ENCODE peak calls at places on chromosomes 7 and 10, in five cellular contexts. N is GM10248, L is GM23248, Y is M059J, R is fibroblast of villous mesenchyme. V is an unnamed sample.

GRCh38 chr10:11403116-11403515 is 208.3 kb downstream of the USP6NL start:
- DNase-seq in R (no peak), N (no peak), L (no peak), Y (no peak), V (no peak)

GRCh38 chr10:93379366-93380042 is 102.6 kb downstream of the MYOF start:
- DNase-seq in N (no peak), L (peak), Y (peak), R (peak), V (no peak)

GRCh38 chr10:9608592-9608991 is 1409.1 kb upstream of the CELF2 start:
- DNase-seq in R (peak), Y (no peak), N (no peak), L (peak), V (peak)

GRCh38 chr7:79286181-79286580 is 167.3 kb downstream of the MAGI2 start:
- DNase-seq in L (no peak), N (no peak), Y (no peak), R (no peak), V (no peak)

GRCh38 chr10:5502903-5503835 is 3.8 kb upstream of the CALML5 start:
- DNase-seq in R (no peak), L (no peak), Y (no peak), N (no peak), V (peak)

GRCh38 chr10:131196176-131196885 is 115.2 kb downstream of the TCERG1L start:
- DNase-seq in L (no peak), N (no peak), Y (no peak), R (no peak), V (no peak)

GRCh38 chr10:34078798-34079470 is 736.2 kb downstream of the PARD3 start:
- DNase-seq in R (no peak), Y (peak), L (peak), N (no peak), V (no peak)

GRCh38 chr10:118694848-118695247 is 59.9 kb downstream of the CACUL1 start:
- DNase-seq in R (peak), N (no peak), Y (peak), L (peak), V (no peak)

GRCh38 chr10:50497758-50498157 is 126.0 kb downstream of the SGMS1 start:
- DNase-seq in N (peak), L (peak), Y (peak), R (peak), V (no peak)

GRCh38 chr7:2663121-2663886 is 24.7 kb upstream of the AMZ1 start:
- DNase-seq in R (no peak), Y (peak), L (no peak), N (no peak), V (peak)

GRCh38 chr10:69829792-69830191 is 28.1 kb downstream of the COL13A1 start:
- DNase-seq in L (no peak), N (no peak), R (no peak), Y (no peak), V (no peak)

GRCh38 chr7:79096361-79096805 is 357.1 kb downstream of the MAGI2 start:
- DNase-seq in R (no peak), L (peak), N (no peak), Y (peak), V (no peak)

GRCh38 chr7:158028290-158028941 is 559.2 kb downstream of the PTPRN2 start:
- DNase-seq in Y (no peak), N (no peak), L (no peak), R (no peak), V (peak)

GRCh38 chr10:101611506-101611905 is 23.4 kb downstream of the DPCD start:
- DNase-seq in L (peak), Y (peak), N (no peak), R (peak), V (no peak)

GRCh38 chr7:148697950-148698396 is 730 bp upstream of the CUL1 start:
- DNase-seq in L (peak), R (no peak), N (no peak), Y (no peak), V (peak)

GRCh38 chr7:149020483-149020882 is 7.8 kb downstream of the PDIA4 start:
- DNase-seq in N (no peak), L (no peak), Y (no peak), R (no peak), V (no peak)

GRCh38 chr7:10205690-10206089 is 768.0 kb upstream of the PHF14 start:
- DNase-seq in N (no peak), R (no peak), L (no peak), Y (no peak), V (no peak)

GRCh38 chr7:102153586-102153948 is 133.1 kb upstream of the SH2B2 start:
- DNase-seq in Y (no peak), R (no peak), L (no peak), N (no peak), V (no peak)

GRCh38 chr7:129671276-129671675 is 59.8 kb downstream of the NRF1 start:
- DNase-seq in N (no peak), L (no peak), R (no peak), Y (no peak), V (no peak)

GRCh38 chr7:105402221-105403095 is 13.7 kb upstream of the SRPK2 start:
- DNase-seq in R (no peak), N (no peak), Y (no peak), L (peak), V (no peak)

GRCh38 chr10:88865281-88865876 is 13.7 kb upstream of the ANKRD22 start:
- DNase-seq in Y (peak), L (peak), N (no peak), R (no peak), V (peak)

GRCh38 chr10:1253476-1254353 is 197.5 kb downstream of the WDR37 start:
- DNase-seq in L (no peak), R (no peak), Y (no peak), N (no peak), V (no peak)

GRCh38 chr10:70940834-70941568 is 52.6 kb upstream of the PCBD1 start:
- DNase-seq in L (peak), Y (peak), R (peak), N (no peak), V (peak)